ENCODE peak calls at places on chromosomes 7 and 10, in five cellular contexts. S is heart right ventricle, Z is foreskin keratinocyte, L is PC-9, G is Peyer's patch. H is an unnamed sample. For H3K4me1, the result is how much of the 10 kb centered on the place peaks cover.

GRCh38 chr7:45998506-45998905 is 77.4 kb upstream of the IGFBP3 start:
- DNase-seq in L (no peak), Z (no peak), S (no peak), G (no peak), H (no peak)

GRCh38 chr10:97781541-97782331 is 9.9 kb upstream of the SFRP5 start:
- DNase-seq in Z (no peak), G (no peak), S (no peak), L (no peak), H (no peak)

GRCh38 chr7:64174941-64175340 is 32.1 kb upstream of the ZNF735 start:
- DNase-seq in G (no peak), Z (no peak), L (peak), S (no peak), H (peak)

GRCh38 chr7:14048889-14049288 is 59.4 kb upstream of the ETV1 start:
- DNase-seq in Z (no peak), S (no peak), L (no peak), G (no peak), H (no peak)

GRCh38 chr10:132434405-132435005 is 37.5 kb downstream of the PWWP2B start:
- DNase-seq in Z (no peak), L (no peak), S (peak), G (peak), H (no peak)

GRCh38 chr10:129552119-129552518 is 85.1 kb downstream of the MGMT start:
- DNase-seq in L (no peak), S (no peak), Z (no peak), G (peak), H (no peak)

GRCh38 chr7:131007439-131008330 is 273.7 kb upstream of the KLF14 start:
- DNase-seq in Z (peak), G (peak), S (peak), L (peak), H (peak)

GRCh38 chr10:90288403-90288933 is 569.4 kb downstream of the HTR7 start:
- DNase-seq in L (no peak), Z (peak), G (no peak), S (no peak), H (no peak)

GRCh38 chr10:58642283-58642682 is 129.6 kb downstream of the BICC1 start:
- DNase-seq in S (no peak), Z (no peak), G (no peak), L (no peak), H (no peak)

GRCh38 chr7:155486783-155487508 is 29.0 kb downstream of the EN2 start:
- DNase-seq in S (no peak), L (no peak), G (no peak), Z (no peak), H (no peak)

GRCh38 chr10:47152861-47153349 is 147.1 kb upstream of the GDF10 start:
- DNase-seq in S (no peak), L (no peak), Z (peak), G (no peak), H (no peak)

GRCh38 chr7:110835889-110836288 is 255.0 kb upstream of the LRRN3 start:
- DNase-seq in S (no peak), G (no peak), L (no peak), Z (no peak), H (no peak)

GRCh38 chr7:14837216-14837615 is 65.3 kb downstream of the DGKB start:
- DNase-seq in Z (peak), S (no peak), G (no peak), L (no peak), H (no peak)

GRCh38 chr10:68897336-68897741 is 3.8 kb upstream of the DDX50 start:
- DNase-seq in S (peak), L (peak), G (no peak), Z (peak), H (peak)

GRCh38 chr7:114939484-114940097 is 17.7 kb downstream of the MDFIC start:
- DNase-seq in Z (no peak), S (no peak), L (no peak), G (no peak), H (no peak)

GRCh38 chr10:88974446-88975376 is 15.9 kb upstream of the FAS start:
- DNase-seq in S (no peak), G (no peak), L (no peak), Z (peak), H (no peak)

GRCh38 chr7:69635572-69636190 is 37.4 kb downstream of the AUTS2 start:
- DNase-seq in S (no peak), L (no peak), Z (no peak), G (no peak), H (no peak)

GRCh38 chr10:127932521-127933270 is 25.8 kb downstream of the PTPRE start:
- DNase-seq in S (no peak), Z (no peak), G (no peak), L (no peak), H (no peak)

GRCh38 chr10:113713297-113713982 is 33.7 kb downstream of the CASP7 start:
- DNase-seq in G (no peak), Z (no peak), S (no peak), L (no peak), H (no peak)

GRCh38 chr7:42549866-42550485 is 313.0 kb upstream of the GLI3 start:
- DNase-seq in S (no peak), L (no peak), Z (peak), G (no peak), H (no peak)

GRCh38 chr7:11557627-11558026 is 274.4 kb downstream of the THSD7A start:
- DNase-seq in L (no peak), S (no peak), Z (peak), G (no peak), H (peak)

GRCh38 chr7:37481722-37482288 is 33.1 kb upstream of the ELMO1 start:
- DNase-seq in G (no peak), Z (no peak), S (no peak), L (no peak), H (no peak)

GRCh38 chr10:110401401-110402076 is 96.2 kb upstream of the DUSP5 start:
- DNase-seq in S (no peak), Z (no peak), G (no peak), L (no peak), H (no peak)

GRCh38 chr7:155584763-155585531 is 38.6 kb upstream of the CNPY1 start:
- DNase-seq in G (no peak), S (no peak), L (no peak), Z (no peak), H (no peak)

GRCh38 chr10:125161570-125162139 is 1.3 kb upstream of the CTBP2 start:
- DNase-seq in Z (peak), L (no peak), S (no peak), G (no peak), H (no peak)

GRCh38 chr10:122034149-122034756 is 45.3 kb downstream of the TACC2 start:
- DNase-seq in Z (peak), G (no peak), S (no peak), L (no peak), H (no peak)

GRCh38 chr10:122030200-122030552 is 41.2 kb downstream of the TACC2 start:
- DNase-seq in S (no peak), Z (no peak), G (no peak), L (no peak), H (no peak)

GRCh38 chr10:122033224-122033926 is 44.4 kb downstream of the TACC2 start:
- DNase-seq in G (no peak), S (peak), Z (no peak), L (no peak), H (no peak)

DNA sequence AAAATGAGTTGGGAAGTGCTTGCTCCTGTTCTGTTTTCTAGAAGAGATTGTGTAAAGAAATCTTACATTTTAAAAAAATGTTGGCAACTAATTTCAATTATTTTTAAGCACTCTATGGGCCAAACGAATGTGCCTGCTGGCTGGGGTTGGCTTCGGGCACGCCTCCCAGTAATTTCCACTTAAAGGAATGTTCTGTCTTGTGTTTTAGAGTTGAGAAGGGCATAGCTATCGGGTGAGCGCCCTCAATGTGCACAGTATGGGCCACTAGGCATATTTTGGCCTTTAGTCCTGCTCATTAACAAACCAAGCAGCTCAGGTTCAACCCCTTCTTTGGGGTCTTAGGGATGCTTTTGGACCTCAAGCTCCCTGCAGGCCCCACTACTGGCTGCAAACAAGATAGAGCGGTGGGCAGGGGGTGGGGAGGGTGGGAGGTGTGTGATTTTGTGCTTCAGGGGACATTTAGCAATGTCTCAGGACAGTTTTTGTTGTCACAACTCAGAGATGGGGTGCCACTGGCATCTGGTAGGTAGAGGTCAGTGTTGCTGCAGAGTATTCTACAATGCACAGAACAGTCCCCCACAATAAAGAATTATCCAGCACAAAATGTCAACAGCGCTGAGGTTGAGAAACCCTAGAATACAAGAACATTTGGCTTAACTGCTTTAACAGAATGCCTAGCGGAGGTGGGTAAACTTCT is 40.7 kb downstream of the TACC2 start:
- DNase-seq in Z (no peak), S (peak), L (no peak), G (no peak), H (no peak)
- TF ChIP-seq CTCF in Z (no peak), S (no peak), L (no peak), G (no peak), H (no peak)

DNA sequence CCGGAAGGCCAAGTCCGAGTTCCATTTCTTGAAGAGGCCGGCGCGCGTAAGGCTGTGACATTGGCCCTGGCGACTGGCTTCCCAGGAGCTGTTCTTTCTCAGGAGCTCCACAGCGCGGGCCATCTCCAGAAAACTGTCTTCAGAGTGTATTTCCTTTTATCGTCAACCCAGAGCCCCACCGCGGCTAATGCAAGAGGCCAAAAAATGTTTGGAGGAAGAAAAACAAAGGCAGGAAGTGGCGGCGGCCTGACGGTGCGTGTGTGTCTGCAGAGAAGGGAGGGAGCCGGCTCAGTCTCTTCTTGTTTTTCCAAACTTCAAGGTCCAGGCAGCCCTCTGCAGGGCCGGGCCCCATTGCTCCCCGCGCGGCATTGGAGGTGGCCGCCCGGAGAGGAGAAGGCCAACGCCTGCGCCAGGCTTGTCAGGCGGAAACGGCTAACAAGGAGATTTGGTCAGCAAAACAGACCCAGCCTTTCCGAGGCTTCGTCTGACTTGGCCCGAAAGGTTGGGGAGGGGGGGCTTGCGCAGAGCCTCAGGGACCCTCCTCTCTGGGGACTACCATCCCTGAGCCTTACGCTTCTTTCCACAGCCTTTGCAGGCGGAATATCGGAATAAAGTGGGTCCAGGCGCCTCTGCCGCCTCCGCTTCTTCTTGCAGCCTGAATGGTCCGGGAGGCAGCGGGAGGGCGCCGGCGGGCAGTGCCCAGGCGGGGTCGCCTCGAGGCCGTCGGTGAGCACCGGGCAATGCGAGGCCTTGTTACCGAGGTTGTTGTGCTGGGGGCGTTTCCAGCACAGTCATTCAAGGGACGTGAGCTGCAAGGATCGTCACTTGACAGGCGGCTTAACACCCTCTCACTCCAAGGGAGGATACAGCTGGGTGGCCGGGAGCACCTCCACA is 3.9 kb upstream of the HOXA11 start:
- DNase-seq in Z (no peak), G (peak), S (no peak), L (no peak), H (peak)
- H3K4me1 ChIP-seq in Z (under half), G (under half), S (under half), L (under half), H (under half)

GRCh38 chr10:119526606-119527592 is 15.6 kb downstream of the RGS10 start:
- DNase-seq in S (no peak), G (no peak), Z (no peak), L (no peak), H (peak)
- TF ChIP-seq CTCF in S (no peak), G (no peak), Z (peak), L (peak), H (peak)

DNA sequence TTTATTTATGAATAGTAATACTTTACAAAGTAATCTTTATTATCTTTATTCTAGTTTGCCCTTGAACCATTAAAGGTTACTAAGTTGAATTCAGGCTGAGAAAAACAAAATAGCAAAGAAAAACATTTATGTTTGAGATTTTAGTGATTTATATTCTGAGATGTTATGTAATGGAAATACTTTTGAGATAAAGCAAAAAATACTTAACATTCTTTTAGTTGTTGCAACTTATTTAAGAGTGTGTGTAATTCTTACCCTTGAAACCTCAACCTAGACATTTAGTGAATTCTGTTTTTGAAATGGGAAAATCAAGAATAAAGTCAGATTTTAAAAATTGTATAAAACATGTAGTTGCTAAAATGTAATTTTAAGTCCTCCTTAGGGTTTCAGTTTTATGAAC is 40.1 kb downstream of the MINPP1 start:
- DNase-seq in L (no peak), S (no peak), G (no peak), Z (no peak), H (no peak)
- H3K4me1 ChIP-seq in L (under half), S (under half), G (under half), Z (under half), H (under half)

DNA sequence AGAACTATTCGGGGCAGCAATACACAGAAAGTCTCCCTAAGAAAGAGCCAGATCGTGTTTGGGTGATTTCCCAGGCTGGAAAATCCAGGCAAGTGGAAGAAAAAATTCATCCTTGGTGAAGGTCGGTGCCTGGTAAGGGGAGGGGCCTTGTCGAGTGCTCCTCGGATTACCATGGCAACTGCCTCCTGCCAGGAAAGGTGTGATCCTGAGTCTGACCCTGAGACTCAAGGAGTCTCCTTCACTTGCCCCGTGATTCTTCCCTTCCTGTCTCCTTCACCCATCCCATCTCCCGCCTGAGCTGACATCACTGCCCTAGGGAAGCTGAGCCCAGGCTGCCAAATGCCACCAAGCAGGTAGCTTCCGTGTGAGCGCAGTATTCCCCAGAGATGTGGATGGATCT is 112.2 kb downstream of the MYL10 start:
- DNase-seq in S (no peak), L (no peak), G (no peak), Z (no peak), H (no peak)
- TF ChIP-seq CTCF in S (no peak), L (no peak), G (no peak), Z (no peak), H (no peak)

GRCh38 chr10:44971419-44971818 is 7.2 kb downstream of the DEPP1 start:
- DNase-seq in G (no peak), L (no peak), S (no peak), Z (no peak), H (no peak)
- H3K4me1 ChIP-seq in G (under half), L (under half), S (under half), Z (under half), H (under half)